ENCODE peak calls at places on chromosomes 2 and 18, in five cellular contexts. F is Peyer's patch, Y is right lobe of liver, Q is transverse colon, N is prostate gland. K is an unnamed sample.

GRCh38 chr2:239466046-239466754 is 65.4 kb upstream of the HDAC4 start:
- DNase-seq in Y (no peak), Q (no peak), N (no peak), F (peak; percentile 43), K (no peak)

GRCh38 chr2:158459161-158460003 is 2.6 kb downstream of the PKP4 start:
- DNase-seq in F (no peak), Y (no peak), Q (no peak), N (no peak), K (no peak)

GRCh38 chr2:186827426-186827825 is 21.5 kb downstream of the ZSWIM2 start:
- DNase-seq in Q (no peak), N (no peak), F (no peak), Y (no peak), K (no peak)

GRCh38 chr2:17518212-17519154 is at the start of gene RAD51AP2:
- DNase-seq in N (peak; percentile 73), F (peak; percentile 72), Q (peak; percentile 81), Y (peak; percentile 90), K (peak; percentile 80)

GRCh38 chr2:70959851-70960832 is 18.3 kb upstream of the ANKRD53 start:
- DNase-seq in F (peak; percentile 36), N (no peak), Q (no peak), Y (no peak), K (no peak)

GRCh38 chr2:40332096-40332826 is 119.6 kb downstream of the SLC8A1 start:
- DNase-seq in F (no peak), Q (no peak), N (no peak), Y (no peak), K (no peak)

GRCh38 chr2:176405477-176405876 is 136.2 kb downstream of the MTX2 start:
- DNase-seq in N (no peak), Y (no peak), F (no peak), Q (no peak), K (no peak)

GRCh38 chr2:118850171-118850900 is 2.9 kb upstream of the EN1 start:
- DNase-seq in N (no peak), Y (no peak), Q (no peak), F (peak; percentile 18), K (no peak)

GRCh38 chr2:102258386-102259074 is 52.8 kb upstream of the IL1RL1 start:
- DNase-seq in Q (no peak), F (no peak), Y (no peak), N (no peak), K (peak; percentile 36)

GRCh38 chr2:191166111-191166755 is 15.4 kb upstream of the STAT4 start:
- DNase-seq in Q (no peak), N (peak; percentile 23), F (no peak), Y (no peak), K (no peak)

GRCh38 chr18:25915907-25916306 is 174.5 kb downstream of the SS18 start:
- DNase-seq in N (no peak), F (no peak), Q (no peak), Y (no peak), K (no peak)

GRCh38 chr18:832085-832681 is 20.1 kb upstream of the YES1 start:
- DNase-seq in Q (peak; percentile 65), F (peak; percentile 85), N (no peak), Y (peak; percentile 80), K (peak; percentile 42)
- TF ChIP-seq POLR2A in Q (no peak), F (no peak), N (no peak), Y (no peak), K (no peak)

DNA sequence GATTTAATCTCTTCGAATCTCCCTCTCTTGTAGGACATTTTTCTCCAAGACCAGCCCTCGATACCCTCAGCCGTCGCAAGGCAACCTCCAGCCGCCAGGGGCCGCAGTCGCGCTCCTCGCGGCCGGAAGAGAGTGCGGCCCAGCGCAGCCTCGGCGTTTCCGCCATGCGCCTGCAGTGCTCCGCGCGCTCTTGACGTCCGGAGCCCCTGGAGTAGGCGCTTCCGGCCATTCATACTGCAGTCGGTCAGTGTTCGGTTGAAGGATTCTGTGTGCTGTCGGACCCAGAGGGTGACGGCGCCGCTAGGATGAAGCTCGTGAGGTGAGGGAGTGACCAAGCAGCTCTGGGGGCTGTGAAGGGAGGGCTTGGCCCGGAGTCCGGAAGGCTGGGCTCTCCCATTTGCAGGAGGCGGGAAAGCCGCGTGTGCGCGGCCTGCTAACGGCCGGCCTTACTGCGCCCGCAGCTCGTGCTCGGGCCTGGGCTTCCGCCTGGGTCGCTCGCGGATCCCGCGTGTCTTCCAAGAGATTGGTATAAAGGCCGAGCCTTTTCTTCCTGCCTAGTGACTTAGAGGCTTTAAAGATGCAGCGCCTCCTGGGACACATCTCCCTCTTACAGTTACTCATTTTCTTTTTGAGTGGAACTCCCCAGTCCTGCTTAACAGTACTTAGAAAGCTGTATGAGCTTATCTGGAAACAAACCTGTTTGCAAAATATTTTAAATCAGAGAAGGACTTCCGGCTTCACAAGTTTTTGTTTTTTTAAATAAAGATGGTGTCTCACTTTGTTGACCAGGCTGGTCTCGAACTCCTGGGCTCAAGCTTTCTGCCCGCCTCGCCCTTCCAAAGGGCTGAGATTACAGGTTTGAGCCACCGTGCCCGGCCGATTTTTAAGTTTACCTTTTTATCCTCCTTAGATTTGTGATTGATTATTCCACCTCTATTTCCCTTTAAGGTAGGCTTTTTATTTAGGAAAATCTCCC is at the start of gene SNRPD1:
- DNase-seq in Q (peak; percentile 91), Y (peak; percentile 88), F (peak; percentile 94), N (peak; percentile 72), K (peak; percentile 95)
- TF ChIP-seq POLR2A in Q (peak; percentile 65), Y (peak; percentile 76), F (peak; percentile 38), N (peak; percentile 34), K (peak; percentile 94)

GRCh38 chr2:150695441-150696135 is 208.1 kb upstream of the RND3 start:
- DNase-seq in F (no peak), Y (no peak), N (no peak), Q (no peak), K (no peak)
- TF ChIP-seq POLR2A in F (no peak), Y (no peak), N (no peak), Q (no peak), K (no peak)

DNA sequence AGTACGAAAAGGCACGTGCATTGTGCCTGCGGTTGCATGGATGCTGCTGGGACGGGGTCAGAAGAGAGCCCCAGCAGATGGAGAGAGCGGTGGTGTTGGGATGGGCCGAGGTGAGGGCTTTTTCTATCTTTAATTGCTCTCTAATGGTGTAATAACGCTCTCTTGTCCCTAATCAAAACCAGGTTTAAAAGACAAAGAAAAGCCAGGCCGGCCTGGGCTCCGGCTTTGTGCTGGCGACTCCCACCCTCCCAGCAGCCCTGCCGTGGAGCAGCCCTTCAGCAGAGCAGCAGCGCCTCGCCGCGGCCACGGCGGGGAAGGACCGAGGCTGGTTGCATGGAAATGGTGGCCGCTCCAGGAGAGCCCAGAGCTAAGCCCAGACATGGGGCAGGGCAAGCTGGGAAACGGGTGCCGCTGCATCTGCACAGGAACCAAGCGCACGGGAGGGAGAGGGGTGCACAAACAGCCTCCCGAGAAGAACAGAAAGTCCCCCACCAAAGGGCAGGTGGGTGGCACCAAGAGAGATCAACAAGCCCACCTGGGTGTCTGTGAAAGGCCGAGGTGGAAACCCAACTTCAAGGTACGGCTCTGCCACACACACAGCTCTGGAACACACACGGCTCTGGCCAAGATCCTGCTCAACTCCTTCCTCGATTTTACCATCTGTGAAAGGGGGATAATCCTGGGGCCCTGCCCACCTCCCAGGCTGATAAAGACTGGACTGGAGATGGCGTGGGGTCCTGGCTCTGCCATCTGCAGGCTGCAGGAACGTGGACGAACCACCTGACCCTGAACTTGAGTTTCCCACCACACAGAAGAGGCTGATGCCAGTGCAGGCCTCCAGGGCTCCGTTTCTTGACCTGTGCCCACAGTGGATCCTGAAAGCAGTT is 15.0 kb downstream of the HS1BP3 start:
- DNase-seq in F (peak; percentile 87), Q (peak; percentile 88), Y (peak; percentile 87), N (peak; percentile 85), K (peak; percentile 62)
- TF ChIP-seq POLR2A in F (no peak), Q (no peak), Y (no peak), N (no peak), K (no peak)

DNA sequence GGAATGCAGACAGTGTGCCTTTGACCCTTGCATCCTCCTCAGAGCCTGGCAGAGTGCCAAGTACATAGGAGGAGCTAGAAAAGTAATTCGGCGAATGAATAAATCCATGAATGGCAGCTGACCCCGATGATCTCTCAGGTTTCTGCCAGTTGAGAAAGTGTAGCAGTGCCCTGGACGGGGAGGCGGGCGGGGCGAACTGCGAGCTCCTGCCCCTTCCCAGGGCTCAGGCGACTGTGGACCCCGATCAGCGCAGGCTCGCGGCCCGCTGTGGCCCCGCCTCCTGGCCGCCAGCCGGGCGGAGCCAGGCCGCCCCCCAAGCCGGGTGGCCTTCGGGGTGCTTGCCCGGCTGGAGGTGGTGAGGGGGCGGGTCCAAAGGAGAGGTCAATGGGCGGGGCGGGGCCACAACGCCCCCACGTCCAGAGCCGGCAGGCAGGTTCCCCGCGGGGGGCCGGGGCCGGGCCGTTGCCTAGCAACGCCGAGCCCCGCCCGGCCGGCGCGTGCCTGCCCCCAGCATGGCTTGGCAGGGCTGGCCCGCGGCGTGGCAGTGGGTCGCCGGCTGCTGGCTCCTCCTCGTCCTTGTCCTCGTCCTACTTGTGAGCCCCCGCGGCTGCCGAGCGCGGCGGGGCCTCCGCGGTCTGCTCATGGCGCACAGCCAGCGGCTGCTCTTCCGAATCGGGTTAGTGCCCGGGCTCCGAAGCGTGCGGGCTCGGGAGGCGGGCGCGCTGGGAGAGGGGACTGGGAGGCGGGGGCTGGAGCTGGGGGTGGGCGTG is 30.6 kb upstream of the TMBIM1 start:
- DNase-seq in Y (peak; percentile 94), F (peak; percentile 89), N (peak; percentile 52), Q (peak; percentile 87), K (peak; percentile 82)
- TF ChIP-seq POLR2A in Y (peak; percentile 82), F (peak; percentile 74), N (peak; percentile 38), Q (peak; percentile 35), K (no peak)

DNA sequence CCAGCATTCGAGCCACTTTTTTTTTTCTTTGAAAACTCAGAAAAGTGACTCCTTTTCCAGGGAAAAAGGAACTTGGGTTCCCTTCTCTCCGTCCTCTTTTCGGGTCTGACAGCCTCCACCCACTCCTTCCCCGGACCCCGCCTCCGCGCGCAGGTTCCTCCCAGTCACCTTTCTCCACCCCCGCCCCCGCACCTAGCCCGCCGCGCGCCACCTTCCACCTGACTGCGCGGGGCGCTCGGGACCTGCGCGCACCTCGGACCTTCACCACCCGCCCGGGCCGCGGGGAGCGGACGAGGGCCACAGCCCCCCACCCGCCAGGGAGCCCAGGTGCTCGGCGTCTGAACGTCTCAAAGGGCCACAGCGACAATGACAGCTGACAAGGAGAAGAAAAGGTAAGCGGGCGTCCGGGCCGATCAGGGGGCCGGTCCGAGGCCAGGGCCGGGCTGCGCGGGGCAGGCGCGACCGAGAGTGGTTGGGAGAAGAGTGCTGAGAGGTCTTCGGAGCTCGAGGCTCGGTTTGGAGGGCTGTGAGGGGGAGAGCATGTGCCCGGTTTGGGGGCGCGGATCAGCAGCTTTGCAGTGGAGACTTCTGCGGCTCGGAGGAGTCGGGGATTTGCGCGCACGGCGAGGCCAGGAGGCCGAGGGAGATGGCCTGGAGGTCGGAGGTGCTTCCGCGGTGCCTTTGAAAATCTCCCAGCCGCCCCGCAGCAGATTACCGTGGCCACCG is 502 bp downstream of the EPAS1 start:
- DNase-seq in Q (peak; percentile 93), F (peak; percentile 94), Y (peak; percentile 95), N (peak; percentile 91), K (peak; percentile 81)
- TF ChIP-seq POLR2A in Q (peak; percentile 94), F (peak; percentile 94), Y (peak; percentile 92), N (peak; percentile 95), K (peak; percentile 4)

GRCh38 chr18:9013926-9014373 is 88.5 kb upstream of the NDUFV2 start:
- DNase-seq in N (no peak), Y (no peak), F (no peak), Q (no peak), K (no peak)
- TF ChIP-seq POLR2A in N (no peak), Y (no peak), F (no peak), Q (no peak), K (no peak)

K was measured in erythroblast.